ENCODE peak calls at places on chromosome 16, in four cellular contexts. One of them, this sample, is unnamed. For H3K4me1, the result is how much of the 10 kb centered on the place peaks cover.

GRCh38 chr16:57478396-57479024 is 7.8 kb downstream of the DOK4 start:
- DNase-seq in CD8-positive, alpha-beta T cell: no peak
- DNase-seq in cardiac muscle cell: no peak
- DNase-seq in spleen: peak
- DNase-seq in this sample: no peak

GRCh38 chr16:86019446-86020047 is 120.6 kb downstream of the IRF8 start:
- DNase-seq in CD8-positive, alpha-beta T cell: no peak
- DNase-seq in cardiac muscle cell: no peak
- DNase-seq in spleen: no peak
- DNase-seq in this sample: no peak

GRCh38 chr16:10039220-10040096 is 142.8 kb downstream of the GRIN2A start:
- DNase-seq in cardiac muscle cell: peak
- DNase-seq in CD8-positive, alpha-beta T cell: no peak
- DNase-seq in spleen: no peak
- DNase-seq in this sample: peak

GRCh38 chr16:53775821-53776431 is 72.0 kb downstream of the FTO start:
- DNase-seq in cardiac muscle cell: peak
- DNase-seq in spleen: no peak
- DNase-seq in CD8-positive, alpha-beta T cell: no peak
- DNase-seq in this sample: peak

GRCh38 chr16:874366-875181 is 74.0 kb upstream of the GNG13 start:
- DNase-seq in spleen: no peak
- DNase-seq in cardiac muscle cell: no peak
- DNase-seq in CD8-positive, alpha-beta T cell: no peak
- DNase-seq in this sample: no peak

GRCh38 chr16:1900452-1900774 is 17.8 kb downstream of the HS3ST6 start:
- DNase-seq in CD8-positive, alpha-beta T cell: no peak
- DNase-seq in spleen: no peak
- DNase-seq in cardiac muscle cell: no peak
- DNase-seq in this sample: no peak

GRCh38 chr16:84759061-84759460 is 59.3 kb downstream of the USP10 start:
- DNase-seq in spleen: no peak
- DNase-seq in CD8-positive, alpha-beta T cell: no peak
- DNase-seq in cardiac muscle cell: no peak
- DNase-seq in this sample: no peak

GRCh38 chr16:84236671-84237070 is 3.1 kb downstream of the KCNG4 start:
- DNase-seq in cardiac muscle cell: no peak
- DNase-seq in spleen: no peak
- DNase-seq in CD8-positive, alpha-beta T cell: no peak
- DNase-seq in this sample: no peak

GRCh38 chr16:54246454-54246821 is 40.1 kb downstream of the IRX3 start:
- DNase-seq in CD8-positive, alpha-beta T cell: no peak
- DNase-seq in spleen: no peak
- DNase-seq in cardiac muscle cell: no peak
- DNase-seq in this sample: no peak

GRCh38 chr16:29806096-29806579 is at the start of gene MAZ:
- DNase-seq in cardiac muscle cell: peak
- DNase-seq in CD8-positive, alpha-beta T cell: peak
- DNase-seq in spleen: peak
- DNase-seq in this sample: peak

DNA sequence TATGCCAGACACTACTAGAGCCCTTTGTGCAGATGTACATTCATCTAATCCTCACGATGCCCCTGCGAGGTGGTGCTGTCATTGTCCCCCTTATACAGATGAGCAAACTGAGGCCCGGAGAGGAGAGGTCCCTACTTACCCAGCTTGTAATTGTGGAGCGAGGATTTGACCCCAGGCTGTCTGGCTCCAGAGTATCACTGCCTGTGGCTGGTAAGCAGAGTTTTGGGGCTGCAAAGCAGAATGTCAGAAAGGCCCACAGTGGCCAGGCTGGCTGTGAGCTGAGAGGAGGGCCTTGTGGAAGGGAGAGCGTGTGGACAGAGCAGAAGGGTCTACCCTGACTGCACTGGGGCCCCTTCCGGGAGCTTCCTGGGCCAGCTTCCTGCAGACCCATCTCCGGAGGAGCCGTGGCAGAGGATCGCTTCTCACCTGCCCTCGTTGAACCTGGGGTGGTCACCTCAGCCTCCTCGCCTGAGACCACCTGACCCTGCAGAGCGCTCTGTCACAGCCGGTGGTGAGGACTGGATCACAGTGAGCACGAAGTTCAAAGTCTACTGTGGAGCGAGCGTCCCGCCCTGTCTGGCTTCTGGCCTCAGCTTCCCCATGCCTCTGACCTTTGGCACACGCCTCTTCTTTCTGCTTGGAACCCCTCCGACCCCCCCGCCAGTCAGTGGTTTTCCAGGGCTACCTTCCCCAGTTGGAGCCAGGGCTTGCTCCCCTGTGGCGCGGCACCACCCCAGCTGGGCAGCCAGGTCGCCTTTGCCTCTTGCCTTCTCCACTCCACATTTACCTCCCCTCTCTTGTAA is 12.1 kb downstream of the CMIP start:
- DNase-seq in CD8-positive, alpha-beta T cell: no peak
- DNase-seq in cardiac muscle cell: no peak
- DNase-seq in spleen: no peak
- DNase-seq in this sample: no peak
- TF ChIP-seq CTCF in CD8-positive, alpha-beta T cell: no peak
- TF ChIP-seq CTCF in cardiac muscle cell: no peak
- TF ChIP-seq CTCF in spleen: no peak
- TF ChIP-seq CTCF in this sample: no peak

DNA sequence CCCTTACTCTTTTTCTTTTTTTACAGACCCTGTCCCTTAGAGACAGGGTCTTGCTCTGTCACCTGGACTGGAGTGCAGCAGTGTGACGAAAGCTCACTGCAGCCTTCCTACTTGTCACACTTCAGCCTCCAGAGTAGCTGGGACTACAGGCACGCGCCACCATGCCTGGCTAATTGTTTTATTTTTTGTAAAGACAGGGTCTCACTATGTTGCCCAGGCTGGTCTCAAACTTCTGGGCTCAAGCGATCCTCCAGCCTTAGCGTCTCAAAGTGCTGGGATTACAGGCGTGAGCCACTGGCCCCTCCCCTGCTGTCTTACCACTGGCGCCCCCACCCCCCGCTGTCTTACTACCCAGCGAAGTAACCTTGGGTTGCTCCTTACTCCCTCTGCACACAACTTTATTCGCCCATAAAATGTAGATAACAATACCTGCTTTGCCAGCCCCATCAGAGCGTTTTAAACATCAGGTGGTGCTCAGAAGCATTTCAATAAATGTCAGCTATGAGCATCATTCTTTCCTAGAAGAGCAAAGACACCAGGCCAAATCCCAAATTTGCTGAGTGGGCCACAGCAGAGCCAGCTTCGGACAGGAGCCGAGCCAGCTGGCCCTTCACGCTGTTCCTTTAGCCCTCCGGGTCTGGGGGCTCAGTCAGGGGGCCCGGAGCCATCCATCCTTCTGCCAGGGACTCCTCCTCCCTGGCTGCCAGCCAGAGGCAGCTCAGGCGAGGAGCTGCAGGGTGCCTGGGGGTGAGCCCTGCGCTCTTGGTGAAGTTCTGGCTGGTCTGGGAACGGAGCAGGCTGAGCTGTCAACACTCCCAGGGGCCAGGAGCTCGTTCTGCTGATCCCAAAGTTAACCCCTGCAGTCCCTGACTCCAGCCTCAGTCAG is 24.4 kb downstream of the SRL start:
- DNase-seq in spleen: no peak
- DNase-seq in cardiac muscle cell: peak
- DNase-seq in CD8-positive, alpha-beta T cell: no peak
- DNase-seq in this sample: peak
- H3K27ac ChIP-seq in spleen: no peak
- H3K27ac ChIP-seq in cardiac muscle cell: peak
- H3K27ac ChIP-seq in CD8-positive, alpha-beta T cell: no peak
- H3K27ac ChIP-seq in this sample: no peak

GRCh38 chr16:66899945-66900688 is 18.6 kb downstream of the CDH16 start:
- DNase-seq in spleen: no peak
- DNase-seq in cardiac muscle cell: peak
- DNase-seq in CD8-positive, alpha-beta T cell: no peak
- DNase-seq in this sample: peak
- H3K4me1 ChIP-seq in spleen: under half
- H3K4me1 ChIP-seq in cardiac muscle cell: half or more
- H3K4me1 ChIP-seq in CD8-positive, alpha-beta T cell: under half
- H3K4me1 ChIP-seq in this sample: under half

GRCh38 chr16:47204736-47205499 is 61.2 kb upstream of the NETO2 start:
- DNase-seq in cardiac muscle cell: no peak
- DNase-seq in spleen: no peak
- DNase-seq in CD8-positive, alpha-beta T cell: no peak
- DNase-seq in this sample: peak
- TF ChIP-seq CTCF in cardiac muscle cell: no peak
- TF ChIP-seq CTCF in spleen: no peak
- TF ChIP-seq CTCF in CD8-positive, alpha-beta T cell: no peak
- TF ChIP-seq CTCF in this sample: peak

DNA sequence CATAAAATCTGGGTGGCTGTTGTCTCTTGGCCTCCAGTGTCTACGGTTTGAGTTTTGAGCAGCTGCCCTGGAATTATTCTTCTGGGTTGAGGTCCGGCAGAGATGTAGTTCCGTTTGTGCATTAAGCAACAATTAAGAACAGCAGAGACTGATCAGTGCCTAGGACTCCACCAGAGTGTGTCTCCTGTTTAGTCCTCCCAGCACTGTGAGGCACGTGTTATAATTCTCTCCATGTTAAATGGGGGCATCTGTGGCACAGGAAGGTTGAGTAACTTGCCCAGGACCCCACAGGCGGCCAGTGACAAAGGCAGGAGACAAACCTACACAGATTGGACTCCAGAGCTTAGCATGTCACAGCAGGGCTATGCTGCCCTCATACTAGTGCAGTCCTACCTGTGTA is 225.1 kb downstream of the CBLN1 start:
- DNase-seq in cardiac muscle cell: no peak
- DNase-seq in CD8-positive, alpha-beta T cell: no peak
- DNase-seq in spleen: no peak
- DNase-seq in this sample: no peak
- H3K27ac ChIP-seq in cardiac muscle cell: no peak
- H3K27ac ChIP-seq in CD8-positive, alpha-beta T cell: no peak
- H3K27ac ChIP-seq in spleen: no peak
- H3K27ac ChIP-seq in this sample: no peak

This sample was measured in A673.